ENCODE peak calls at places on chromosomes 13 and 19, in ten cellular contexts. One of them, this sample, is unnamed. For H3K27me3 and H3K36me3, the result is how much of the 10 kb centered on the place peaks cover.

GRCh38 chr19:35860818-35861639 is 4.3 kb downstream of the KIRREL2 start:
- DNase-seq in adrenal gland: no peak
- DNase-seq in IMR-90: no peak
- DNase-seq in neural progenitor cell: peak
- DNase-seq in PC-9: no peak
- DNase-seq in ovary: no peak
- DNase-seq in stomach: peak
- DNase-seq in mammary epithelial cell: no peak
- DNase-seq in CD8-positive, alpha-beta T cell: no peak
- DNase-seq in BE2C: no peak
- DNase-seq in this sample: no peak

GRCh38 chr19:44943801-44944249 is 1.8 kb downstream of the APOC4 start:
- DNase-seq in adrenal gland: peak
- DNase-seq in IMR-90: no peak
- DNase-seq in CD8-positive, alpha-beta T cell: no peak
- DNase-seq in mammary epithelial cell: peak
- DNase-seq in PC-9: no peak
- DNase-seq in BE2C: no peak
- DNase-seq in ovary: no peak
- DNase-seq in stomach: peak
- DNase-seq in neural progenitor cell: no peak
- DNase-seq in this sample: no peak

GRCh38 chr19:29628661-29629385 is 22.7 kb downstream of the POP4 start:
- DNase-seq in PC-9: no peak
- DNase-seq in mammary epithelial cell: no peak
- DNase-seq in adrenal gland: no peak
- DNase-seq in neural progenitor cell: no peak
- DNase-seq in BE2C: no peak
- DNase-seq in CD8-positive, alpha-beta T cell: no peak
- DNase-seq in ovary: no peak
- DNase-seq in stomach: no peak
- DNase-seq in IMR-90: no peak
- DNase-seq in this sample: no peak

GRCh38 chr19:35995655-35995993 is 636 bp downstream of the SDHAF1 start:
- DNase-seq in mammary epithelial cell: peak
- DNase-seq in CD8-positive, alpha-beta T cell: no peak
- DNase-seq in PC-9: no peak
- DNase-seq in IMR-90: peak
- DNase-seq in adrenal gland: peak
- DNase-seq in ovary: peak
- DNase-seq in neural progenitor cell: peak
- DNase-seq in BE2C: peak
- DNase-seq in stomach: no peak
- DNase-seq in this sample: peak

GRCh38 chr19:39928357-39928725 is 6.1 kb downstream of the FCGBP start:
- DNase-seq in IMR-90: no peak
- DNase-seq in mammary epithelial cell: no peak
- DNase-seq in ovary: no peak
- DNase-seq in CD8-positive, alpha-beta T cell: no peak
- DNase-seq in neural progenitor cell: no peak
- DNase-seq in adrenal gland: no peak
- DNase-seq in PC-9: no peak
- DNase-seq in stomach: no peak
- DNase-seq in BE2C: no peak
- DNase-seq in this sample: no peak

GRCh38 chr19:53927745-53928144 is 18.7 kb downstream of the CACNG7 start:
- DNase-seq in BE2C: no peak
- DNase-seq in ovary: no peak
- DNase-seq in PC-9: peak
- DNase-seq in CD8-positive, alpha-beta T cell: peak
- DNase-seq in adrenal gland: no peak
- DNase-seq in IMR-90: peak
- DNase-seq in mammary epithelial cell: peak
- DNase-seq in stomach: no peak
- DNase-seq in neural progenitor cell: peak
- DNase-seq in this sample: peak

GRCh38 chr19:54164369-54165068 is 5.0 kb upstream of the LENG1 start:
- DNase-seq in IMR-90: peak
- DNase-seq in stomach: peak
- DNase-seq in ovary: peak
- DNase-seq in PC-9: no peak
- DNase-seq in adrenal gland: no peak
- DNase-seq in CD8-positive, alpha-beta T cell: peak
- DNase-seq in neural progenitor cell: peak
- DNase-seq in mammary epithelial cell: no peak
- DNase-seq in BE2C: peak
- DNase-seq in this sample: no peak

GRCh38 chr13:72808917-72809500 is 27.1 kb downstream of the PIBF1 start:
- DNase-seq in mammary epithelial cell: peak
- DNase-seq in adrenal gland: no peak
- DNase-seq in BE2C: no peak
- DNase-seq in ovary: no peak
- DNase-seq in PC-9: no peak
- DNase-seq in IMR-90: peak
- DNase-seq in neural progenitor cell: peak
- DNase-seq in stomach: no peak
- DNase-seq in CD8-positive, alpha-beta T cell: no peak
- DNase-seq in this sample: no peak

GRCh38 chr19:2288010-2288742 is 6.2 kb upstream of the PEAK3 start:
- DNase-seq in CD8-positive, alpha-beta T cell: no peak
- DNase-seq in IMR-90: no peak
- DNase-seq in stomach: no peak
- DNase-seq in mammary epithelial cell: no peak
- DNase-seq in adrenal gland: no peak
- DNase-seq in neural progenitor cell: no peak
- DNase-seq in BE2C: peak
- DNase-seq in ovary: no peak
- DNase-seq in PC-9: no peak
- DNase-seq in this sample: no peak

GRCh38 chr13:47903836-47904235 is 97.2 kb downstream of the SUCLA2 start:
- DNase-seq in IMR-90: peak
- DNase-seq in adrenal gland: no peak
- DNase-seq in neural progenitor cell: no peak
- DNase-seq in ovary: no peak
- DNase-seq in PC-9: no peak
- DNase-seq in stomach: no peak
- DNase-seq in BE2C: no peak
- DNase-seq in mammary epithelial cell: peak
- DNase-seq in CD8-positive, alpha-beta T cell: no peak
- DNase-seq in this sample: no peak

GRCh38 chr13:102847272-102848234 is 1.7 kb downstream of the ERCC5 start:
- DNase-seq in mammary epithelial cell: peak
- DNase-seq in neural progenitor cell: peak
- DNase-seq in stomach: no peak
- DNase-seq in CD8-positive, alpha-beta T cell: no peak
- DNase-seq in BE2C: no peak
- DNase-seq in ovary: no peak
- DNase-seq in adrenal gland: no peak
- DNase-seq in PC-9: no peak
- DNase-seq in IMR-90: peak
- DNase-seq in this sample: no peak

GRCh38 chr19:23547156-23547555 is 139.9 kb downstream of the ZNF675 start:
- DNase-seq in CD8-positive, alpha-beta T cell: no peak
- DNase-seq in ovary: no peak
- DNase-seq in PC-9: no peak
- DNase-seq in IMR-90: no peak
- DNase-seq in stomach: no peak
- DNase-seq in adrenal gland: no peak
- DNase-seq in neural progenitor cell: no peak
- DNase-seq in BE2C: no peak
- DNase-seq in mammary epithelial cell: no peak
- DNase-seq in this sample: no peak

GRCh38 chr19:8494158-8494557 is 8.3 kb downstream of the PRAM1 start:
- DNase-seq in mammary epithelial cell: no peak
- DNase-seq in neural progenitor cell: no peak
- DNase-seq in BE2C: no peak
- DNase-seq in IMR-90: no peak
- DNase-seq in CD8-positive, alpha-beta T cell: no peak
- DNase-seq in stomach: no peak
- DNase-seq in adrenal gland: no peak
- DNase-seq in PC-9: no peak
- DNase-seq in ovary: no peak
- DNase-seq in this sample: no peak

GRCh38 chr13:33236021-33236420 is 49.5 kb downstream of the STARD13 start:
- DNase-seq in neural progenitor cell: no peak
- DNase-seq in BE2C: no peak
- DNase-seq in ovary: no peak
- DNase-seq in PC-9: no peak
- DNase-seq in stomach: no peak
- DNase-seq in IMR-90: peak
- DNase-seq in mammary epithelial cell: no peak
- DNase-seq in CD8-positive, alpha-beta T cell: no peak
- DNase-seq in adrenal gland: no peak
- DNase-seq in this sample: peak

GRCh38 chr13:31009166-31009565 is 76.7 kb downstream of the TEX26 start:
- DNase-seq in adrenal gland: no peak
- DNase-seq in stomach: no peak
- DNase-seq in IMR-90: no peak
- DNase-seq in PC-9: no peak
- DNase-seq in neural progenitor cell: no peak
- DNase-seq in CD8-positive, alpha-beta T cell: no peak
- DNase-seq in mammary epithelial cell: peak
- DNase-seq in ovary: no peak
- DNase-seq in BE2C: no peak
- DNase-seq in this sample: no peak

GRCh38 chr13:85806553-85807175 is 7.4 kb upstream of the SLITRK6 start:
- DNase-seq in ovary: no peak
- DNase-seq in neural progenitor cell: peak
- DNase-seq in BE2C: no peak
- DNase-seq in IMR-90: peak
- DNase-seq in adrenal gland: no peak
- DNase-seq in CD8-positive, alpha-beta T cell: no peak
- DNase-seq in mammary epithelial cell: peak
- DNase-seq in stomach: no peak
- DNase-seq in PC-9: no peak
- DNase-seq in this sample: no peak

GRCh38 chr13:44519642-44520041 is 56.5 kb downstream of the TSC22D1 start:
- DNase-seq in neural progenitor cell: no peak
- DNase-seq in mammary epithelial cell: no peak
- DNase-seq in ovary: no peak
- DNase-seq in IMR-90: no peak
- DNase-seq in CD8-positive, alpha-beta T cell: no peak
- DNase-seq in PC-9: no peak
- DNase-seq in BE2C: no peak
- DNase-seq in stomach: no peak
- DNase-seq in adrenal gland: no peak
- DNase-seq in this sample: no peak

GRCh38 chr19:15673176-15673654 is 328 bp downstream of the CYP4F12 start:
- DNase-seq in IMR-90: no peak
- DNase-seq in stomach: peak
- DNase-seq in CD8-positive, alpha-beta T cell: no peak
- DNase-seq in mammary epithelial cell: peak
- DNase-seq in adrenal gland: no peak
- DNase-seq in neural progenitor cell: no peak
- DNase-seq in PC-9: no peak
- DNase-seq in BE2C: no peak
- DNase-seq in ovary: no peak
- DNase-seq in this sample: no peak
- H3K4me3 ChIP-seq in IMR-90: no peak
- H3K4me3 ChIP-seq in stomach: peak
- H3K4me3 ChIP-seq in CD8-positive, alpha-beta T cell: no peak
- H3K4me3 ChIP-seq in mammary epithelial cell: no peak
- H3K4me3 ChIP-seq in adrenal gland: no peak
- H3K4me3 ChIP-seq in neural progenitor cell: no peak
- H3K4me3 ChIP-seq in PC-9: peak
- H3K4me3 ChIP-seq in BE2C: no peak
- H3K4me3 ChIP-seq in ovary: no peak
- H3K4me3 ChIP-seq in this sample: no peak

GRCh38 chr13:99970761-99971575 is 599 bp downstream of the ZIC5 start:
- DNase-seq in stomach: no peak
- DNase-seq in ovary: no peak
- DNase-seq in neural progenitor cell: peak
- DNase-seq in PC-9: no peak
- DNase-seq in BE2C: no peak
- DNase-seq in mammary epithelial cell: no peak
- DNase-seq in CD8-positive, alpha-beta T cell: no peak
- DNase-seq in adrenal gland: peak
- DNase-seq in IMR-90: no peak
- DNase-seq in this sample: peak
- H3K27me3 ChIP-seq in stomach: half or more
- H3K27me3 ChIP-seq in ovary: under half
- H3K27me3 ChIP-seq in neural progenitor cell: under half
- H3K27me3 ChIP-seq in PC-9: under half
- H3K27me3 ChIP-seq in BE2C: half or more
- H3K27me3 ChIP-seq in mammary epithelial cell: half or more
- H3K27me3 ChIP-seq in CD8-positive, alpha-beta T cell: half or more
- H3K27me3 ChIP-seq in adrenal gland: half or more
- H3K27me3 ChIP-seq in IMR-90: half or more
- H3K27me3 ChIP-seq in this sample: under half

DNA sequence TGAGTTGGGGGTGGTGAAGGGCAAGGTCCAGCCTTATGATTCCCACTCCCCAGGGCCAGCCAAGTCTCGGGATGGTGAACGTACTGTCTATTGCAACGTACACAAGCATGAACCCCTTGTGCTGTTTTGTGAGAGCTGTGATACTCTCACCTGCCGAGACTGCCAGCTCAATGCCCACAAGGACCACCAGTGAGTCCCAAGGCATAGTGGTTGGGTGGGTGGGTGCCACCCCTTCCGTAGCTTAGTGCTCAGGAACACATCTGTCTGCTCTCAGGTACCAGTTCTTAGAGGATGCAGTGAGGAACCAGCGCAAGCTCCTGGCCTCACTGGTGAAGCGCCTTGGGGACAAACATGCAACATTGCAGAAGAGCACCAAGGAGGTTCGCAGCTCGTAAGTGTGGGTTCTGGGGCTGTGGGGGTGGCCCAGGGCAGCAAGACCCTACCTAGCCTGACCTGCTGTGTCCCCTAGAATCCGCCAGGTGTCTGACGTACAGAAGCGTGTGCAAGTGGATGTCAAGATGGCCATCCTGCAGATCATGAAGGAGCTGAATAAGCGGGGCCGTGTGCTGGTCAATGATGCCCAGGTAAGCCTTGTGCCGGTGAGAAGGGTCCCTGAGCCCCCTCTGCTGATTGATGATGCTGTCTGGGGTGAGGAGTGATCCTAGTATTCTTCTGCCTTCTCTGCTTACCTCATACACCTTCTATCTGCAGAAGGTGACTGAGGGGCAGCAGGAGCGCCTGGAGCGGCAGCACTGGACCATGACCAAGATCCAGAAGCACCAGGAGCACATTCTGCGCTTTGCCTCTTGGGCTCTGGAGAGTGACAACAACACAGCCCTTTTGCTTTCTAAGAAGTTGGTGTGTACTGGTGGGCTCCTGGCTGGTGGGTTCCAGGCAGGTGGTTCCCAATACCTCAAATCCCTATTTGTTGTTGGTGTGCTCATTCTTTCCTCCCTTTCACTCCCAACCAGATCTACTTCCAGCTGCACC is 3.8 kb downstream of the TRIM28 start:
- DNase-seq in mammary epithelial cell: no peak
- DNase-seq in PC-9: no peak
- DNase-seq in CD8-positive, alpha-beta T cell: no peak
- DNase-seq in neural progenitor cell: no peak
- DNase-seq in IMR-90: no peak
- DNase-seq in stomach: no peak
- DNase-seq in adrenal gland: no peak
- DNase-seq in ovary: no peak
- DNase-seq in BE2C: no peak
- DNase-seq in this sample: no peak
- H3K36me3 ChIP-seq in mammary epithelial cell: under half
- H3K36me3 ChIP-seq in PC-9: under half
- H3K36me3 ChIP-seq in CD8-positive, alpha-beta T cell: half or more
- H3K36me3 ChIP-seq in neural progenitor cell: under half
- H3K36me3 ChIP-seq in IMR-90: half or more
- H3K36me3 ChIP-seq in stomach: half or more
- H3K36me3 ChIP-seq in adrenal gland: under half
- H3K36me3 ChIP-seq in ovary: under half
- H3K36me3 ChIP-seq in BE2C: half or more
- H3K36me3 ChIP-seq in this sample: half or more

GRCh38 chr13:111489301-111489700 is 168.9 kb downstream of the TEX29 start:
- DNase-seq in mammary epithelial cell: no peak
- DNase-seq in CD8-positive, alpha-beta T cell: no peak
- DNase-seq in stomach: peak
- DNase-seq in BE2C: no peak
- DNase-seq in ovary: no peak
- DNase-seq in adrenal gland: peak
- DNase-seq in neural progenitor cell: no peak
- DNase-seq in IMR-90: no peak
- DNase-seq in PC-9: no peak
- DNase-seq in this sample: no peak
- H3K4me3 ChIP-seq in mammary epithelial cell: no peak
- H3K4me3 ChIP-seq in CD8-positive, alpha-beta T cell: no peak
- H3K4me3 ChIP-seq in stomach: no peak
- H3K4me3 ChIP-seq in BE2C: no peak
- H3K4me3 ChIP-seq in ovary: no peak
- H3K4me3 ChIP-seq in adrenal gland: no peak
- H3K4me3 ChIP-seq in neural progenitor cell: no peak
- H3K4me3 ChIP-seq in IMR-90: no peak
- H3K4me3 ChIP-seq in PC-9: no peak
- H3K4me3 ChIP-seq in this sample: no peak

This sample was measured in MG63.